ENCODE peak calls at places on chromosomes 7 and 10, in seven cellular contexts. S is naive thymus-derived CD8-positive, alpha-beta T cell; F is astrocyte of the spinal cord; J is NCI-H524; B is HepG2; V is NCI-H2081; R is activated CD4-positive, alpha-beta T cell treated with anti-CD3 and anti-CD28 coated beads, Interleukin-2, amount 50 U/mL, for 1 hour. G is an unnamed sample.

GRCh38 chr10:33193867-33194521 is 140.5 kb downstream of the NRP1 start:
- DNase-seq in F (peak), R (no peak), S (no peak), B (peak), J (no peak), V (no peak), G (no peak)

GRCh38 chr7:86600506-86601290 is 43.0 kb upstream of the GRM3 start:
- DNase-seq in V (no peak), R (no peak), S (no peak), J (no peak), F (no peak), B (no peak), G (no peak)

GRCh38 chr10:77967611-77968022 is 41.1 kb upstream of the DLG5 start:
- DNase-seq in S (no peak), R (no peak), J (peak), F (no peak), B (peak), V (no peak), G (peak)

GRCh38 chr10:97849491-97850402 is at the start of gene GOLGA7B:
- DNase-seq in S (peak), F (no peak), J (peak), V (peak), B (peak), R (peak), G (peak)

GRCh38 chr10:29203432-29203831 is 85.4 kb upstream of the LYZL1 start:
- DNase-seq in J (no peak), V (no peak), S (no peak), F (no peak), R (no peak), B (no peak), G (no peak)

GRCh38 chr10:73759512-73760115 is 15.4 kb downstream of the SEC24C start:
- DNase-seq in S (peak), R (peak), F (no peak), J (no peak), B (no peak), V (no peak), G (no peak)

GRCh38 chr7:5704534-5704922 is 76.9 kb downstream of the RNF216 start:
- DNase-seq in S (peak), R (peak), V (peak), B (peak), F (peak), J (peak), G (peak)

GRCh38 chr7:141906285-141906684 is 9.9 kb upstream of the OR9A4 start:
- DNase-seq in R (no peak), J (no peak), V (no peak), S (no peak), B (no peak), F (no peak), G (no peak)

GRCh38 chr7:157996359-157997079 is 591.1 kb downstream of the PTPRN2 start:
- DNase-seq in S (no peak), V (no peak), R (no peak), F (no peak), B (no peak), J (peak), G (no peak)

GRCh38 chr10:15348579-15348978 is 22.5 kb downstream of the FAM171A1 start:
- DNase-seq in F (no peak), R (no peak), J (no peak), S (no peak), V (no peak), B (no peak), G (no peak)